ENCODE peak calls at places on chromosome 13, in eight cellular contexts. One of them, this sample, is unnamed.

GRCh38 chr13:110070046-110070445 is 236.9 kb downstream of the COL4A1 start:
- DNase-seq in kidney: no peak
- DNase-seq in CD8-positive, alpha-beta T cell: no peak
- DNase-seq in psoas muscle: no peak
- DNase-seq in AG10803: no peak
- DNase-seq in HFF-Myc: no peak
- DNase-seq in GM20000: no peak
- DNase-seq in foreskin fibroblast: no peak
- DNase-seq in this sample: no peak

GRCh38 chr13:109647046-109647445 is 139.3 kb downstream of the IRS2 start:
- DNase-seq in kidney: no peak
- DNase-seq in CD8-positive, alpha-beta T cell: no peak
- DNase-seq in psoas muscle: no peak
- DNase-seq in AG10803: peak
- DNase-seq in HFF-Myc: no peak
- DNase-seq in GM20000: no peak
- DNase-seq in foreskin fibroblast: no peak
- DNase-seq in this sample: no peak

GRCh38 chr13:114074671-114075315 is 57.6 kb downstream of the RASA3 start:
- DNase-seq in kidney: peak
- DNase-seq in CD8-positive, alpha-beta T cell: no peak
- DNase-seq in psoas muscle: peak
- DNase-seq in AG10803: no peak
- DNase-seq in HFF-Myc: no peak
- DNase-seq in GM20000: no peak
- DNase-seq in foreskin fibroblast: no peak
- DNase-seq in this sample: peak

GRCh38 chr13:45108716-45109706 is 11.3 kb upstream of the GTF2F2 start:
- DNase-seq in kidney: no peak
- DNase-seq in CD8-positive, alpha-beta T cell: no peak
- DNase-seq in psoas muscle: no peak
- DNase-seq in AG10803: peak
- DNase-seq in HFF-Myc: no peak
- DNase-seq in GM20000: peak
- DNase-seq in foreskin fibroblast: peak
- DNase-seq in this sample: peak

GRCh38 chr13:39047560-39047959 is 9.3 kb downstream of the NHLRC3 start:
- DNase-seq in kidney: no peak
- DNase-seq in CD8-positive, alpha-beta T cell: no peak
- DNase-seq in psoas muscle: no peak
- DNase-seq in AG10803: no peak
- DNase-seq in HFF-Myc: no peak
- DNase-seq in GM20000: no peak
- DNase-seq in foreskin fibroblast: no peak
- DNase-seq in this sample: no peak

GRCh38 chr13:75670496-75670895 is 34.4 kb downstream of the LMO7 start:
- DNase-seq in kidney: no peak
- DNase-seq in CD8-positive, alpha-beta T cell: no peak
- DNase-seq in psoas muscle: no peak
- DNase-seq in AG10803: no peak
- DNase-seq in HFF-Myc: no peak
- DNase-seq in GM20000: no peak
- DNase-seq in foreskin fibroblast: peak
- DNase-seq in this sample: no peak

GRCh38 chr13:113726961-113727411 is 32.0 kb upstream of the TMEM255B start:
- DNase-seq in kidney: peak
- DNase-seq in CD8-positive, alpha-beta T cell: no peak
- DNase-seq in psoas muscle: no peak
- DNase-seq in AG10803: peak
- DNase-seq in HFF-Myc: no peak
- DNase-seq in GM20000: no peak
- DNase-seq in foreskin fibroblast: peak
- DNase-seq in this sample: no peak

GRCh38 chr13:106570354-106570822 is 2.5 kb upstream of the ARGLU1 start:
- DNase-seq in kidney: peak
- DNase-seq in CD8-positive, alpha-beta T cell: peak
- DNase-seq in psoas muscle: peak
- DNase-seq in AG10803: peak
- DNase-seq in HFF-Myc: no peak
- DNase-seq in GM20000: peak
- DNase-seq in foreskin fibroblast: peak
- DNase-seq in this sample: peak

GRCh38 chr13:39552233-39552632 is 50.8 kb downstream of the LHFPL6 start:
- DNase-seq in kidney: no peak
- DNase-seq in CD8-positive, alpha-beta T cell: no peak
- DNase-seq in psoas muscle: no peak
- DNase-seq in AG10803: no peak
- DNase-seq in HFF-Myc: no peak
- DNase-seq in GM20000: no peak
- DNase-seq in foreskin fibroblast: no peak
- DNase-seq in this sample: no peak

GRCh38 chr13:97856001-97856675 is 97.3 kb upstream of the IPO5 start:
- DNase-seq in kidney: peak
- DNase-seq in CD8-positive, alpha-beta T cell: no peak
- DNase-seq in psoas muscle: peak
- DNase-seq in AG10803: peak
- DNase-seq in HFF-Myc: no peak
- DNase-seq in GM20000: no peak
- DNase-seq in foreskin fibroblast: peak
- DNase-seq in this sample: peak

GRCh38 chr13:65660696-65661095 is 1569.4 kb downstream of the PCDH9 start:
- DNase-seq in kidney: no peak
- DNase-seq in CD8-positive, alpha-beta T cell: no peak
- DNase-seq in psoas muscle: no peak
- DNase-seq in AG10803: no peak
- DNase-seq in HFF-Myc: no peak
- DNase-seq in GM20000: no peak
- DNase-seq in foreskin fibroblast: peak
- DNase-seq in this sample: no peak

GRCh38 chr13:101417501-101417900 is 1.2 kb upstream of the NALCN start:
- DNase-seq in kidney: no peak
- DNase-seq in CD8-positive, alpha-beta T cell: no peak
- DNase-seq in psoas muscle: no peak
- DNase-seq in AG10803: no peak
- DNase-seq in HFF-Myc: no peak
- DNase-seq in GM20000: no peak
- DNase-seq in foreskin fibroblast: no peak
- DNase-seq in this sample: no peak

GRCh38 chr13:45102136-45102802 is 18.0 kb upstream of the GTF2F2 start:
- DNase-seq in kidney: no peak
- DNase-seq in CD8-positive, alpha-beta T cell: no peak
- DNase-seq in psoas muscle: no peak
- DNase-seq in AG10803: no peak
- DNase-seq in HFF-Myc: no peak
- DNase-seq in GM20000: no peak
- DNase-seq in foreskin fibroblast: no peak
- DNase-seq in this sample: no peak

GRCh38 chr13:114241918-114242317 is 7.2 kb downstream of the CDC16 start:
- DNase-seq in kidney: no peak
- DNase-seq in CD8-positive, alpha-beta T cell: no peak
- DNase-seq in psoas muscle: no peak
- DNase-seq in AG10803: no peak
- DNase-seq in HFF-Myc: no peak
- DNase-seq in GM20000: no peak
- DNase-seq in foreskin fibroblast: no peak
- DNase-seq in this sample: no peak

GRCh38 chr13:64855506-64855905 is 2374.6 kb downstream of the PCDH9 start:
- DNase-seq in kidney: no peak
- DNase-seq in CD8-positive, alpha-beta T cell: no peak
- DNase-seq in psoas muscle: no peak
- DNase-seq in AG10803: peak
- DNase-seq in HFF-Myc: peak
- DNase-seq in GM20000: no peak
- DNase-seq in foreskin fibroblast: peak
- DNase-seq in this sample: no peak

GRCh38 chr13:50910483-50910805 is 853 bp downstream of the RNASEH2B start:
- DNase-seq in kidney: no peak
- DNase-seq in CD8-positive, alpha-beta T cell: no peak
- DNase-seq in psoas muscle: no peak
- DNase-seq in AG10803: peak
- DNase-seq in HFF-Myc: no peak
- DNase-seq in GM20000: no peak
- DNase-seq in foreskin fibroblast: peak
- DNase-seq in this sample: peak

GRCh38 chr13:60019119-60019993 is 144.4 kb downstream of the DIAPH3 start:
- DNase-seq in kidney: no peak
- DNase-seq in CD8-positive, alpha-beta T cell: no peak
- DNase-seq in psoas muscle: no peak
- DNase-seq in AG10803: peak
- DNase-seq in HFF-Myc: no peak
- DNase-seq in GM20000: peak
- DNase-seq in foreskin fibroblast: peak
- DNase-seq in this sample: no peak

GRCh38 chr13:31089649-31090048 is 72.1 kb downstream of the HSPH1 start:
- DNase-seq in kidney: no peak
- DNase-seq in CD8-positive, alpha-beta T cell: no peak
- DNase-seq in psoas muscle: no peak
- DNase-seq in AG10803: no peak
- DNase-seq in HFF-Myc: no peak
- DNase-seq in GM20000: no peak
- DNase-seq in foreskin fibroblast: no peak
- DNase-seq in this sample: no peak

GRCh38 chr13:33524086-33524485 is 238.5 kb upstream of the STARD13 start:
- DNase-seq in kidney: no peak
- DNase-seq in CD8-positive, alpha-beta T cell: no peak
- DNase-seq in psoas muscle: no peak
- DNase-seq in AG10803: peak
- DNase-seq in HFF-Myc: peak
- DNase-seq in GM20000: no peak
- DNase-seq in foreskin fibroblast: peak
- DNase-seq in this sample: no peak

GRCh38 chr13:91361755-91362271 is 14.3 kb downstream of the MIR17HG start:
- DNase-seq in kidney: no peak
- DNase-seq in CD8-positive, alpha-beta T cell: no peak
- DNase-seq in psoas muscle: no peak
- DNase-seq in AG10803: no peak
- DNase-seq in HFF-Myc: no peak
- DNase-seq in GM20000: no peak
- DNase-seq in foreskin fibroblast: no peak
- DNase-seq in this sample: no peak

GRCh38 chr13:24096659-24097058 is 63.9 kb upstream of the SPATA13 start:
- DNase-seq in kidney: no peak
- DNase-seq in CD8-positive, alpha-beta T cell: no peak
- DNase-seq in psoas muscle: no peak
- DNase-seq in AG10803: no peak
- DNase-seq in HFF-Myc: no peak
- DNase-seq in GM20000: no peak
- DNase-seq in foreskin fibroblast: no peak
- DNase-seq in this sample: no peak

GRCh38 chr13:35888327-35888940 is 242.7 kb downstream of the DCLK1 start:
- DNase-seq in kidney: no peak
- DNase-seq in CD8-positive, alpha-beta T cell: no peak
- DNase-seq in psoas muscle: no peak
- DNase-seq in AG10803: no peak
- DNase-seq in HFF-Myc: no peak
- DNase-seq in GM20000: no peak
- DNase-seq in foreskin fibroblast: no peak
- DNase-seq in this sample: no peak

DNA sequence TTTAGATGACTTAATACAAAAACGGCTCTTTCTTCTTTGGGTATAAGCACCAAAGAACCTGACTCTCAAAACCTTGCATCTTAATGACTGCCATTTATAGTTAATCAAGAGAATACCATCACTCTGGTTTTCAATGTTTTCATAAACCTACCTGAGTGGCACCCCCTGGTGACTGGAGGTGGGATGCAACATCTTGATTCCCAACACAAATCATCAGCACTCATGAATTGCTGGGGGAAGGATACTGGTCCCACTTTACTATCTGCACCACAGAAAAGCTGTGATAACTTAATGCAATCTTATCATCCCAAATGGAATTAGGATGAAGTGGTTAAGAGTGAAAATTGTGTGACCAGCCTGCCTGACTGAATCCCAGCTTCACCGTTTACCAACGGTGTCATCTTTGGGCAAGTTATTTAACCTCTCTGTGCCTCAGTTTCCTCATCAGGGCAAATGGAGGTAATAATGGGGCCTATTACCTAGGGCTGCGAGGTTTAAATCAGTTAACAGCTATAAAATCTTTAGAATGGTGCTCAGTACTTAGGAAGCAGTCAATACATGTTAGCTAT is 366.4 kb downstream of the KLF12 start:
- DNase-seq in kidney: no peak
- DNase-seq in CD8-positive, alpha-beta T cell: no peak
- DNase-seq in psoas muscle: no peak
- DNase-seq in AG10803: no peak
- DNase-seq in HFF-Myc: no peak
- DNase-seq in GM20000: peak
- DNase-seq in foreskin fibroblast: no peak
- DNase-seq in this sample: no peak
- TF ChIP-seq CTCF in kidney: peak
- TF ChIP-seq CTCF in CD8-positive, alpha-beta T cell: peak
- TF ChIP-seq CTCF in psoas muscle: peak
- TF ChIP-seq CTCF in AG10803: peak
- TF ChIP-seq CTCF in HFF-Myc: peak
- TF ChIP-seq CTCF in GM20000: peak
- TF ChIP-seq CTCF in foreskin fibroblast: peak
- TF ChIP-seq CTCF in this sample: peak

GRCh38 chr13:95474992-95475391 is 77.5 kb upstream of the CLDN10 start:
- DNase-seq in kidney: no peak
- DNase-seq in CD8-positive, alpha-beta T cell: no peak
- DNase-seq in psoas muscle: no peak
- DNase-seq in AG10803: no peak
- DNase-seq in HFF-Myc: no peak
- DNase-seq in GM20000: no peak
- DNase-seq in foreskin fibroblast: no peak
- DNase-seq in this sample: peak
- TF ChIP-seq CTCF in kidney: no peak
- TF ChIP-seq CTCF in CD8-positive, alpha-beta T cell: no peak
- TF ChIP-seq CTCF in psoas muscle: no peak
- TF ChIP-seq CTCF in AG10803: no peak
- TF ChIP-seq CTCF in HFF-Myc: no peak
- TF ChIP-seq CTCF in GM20000: no peak
- TF ChIP-seq CTCF in foreskin fibroblast: no peak
- TF ChIP-seq CTCF in this sample: no peak

DNA sequence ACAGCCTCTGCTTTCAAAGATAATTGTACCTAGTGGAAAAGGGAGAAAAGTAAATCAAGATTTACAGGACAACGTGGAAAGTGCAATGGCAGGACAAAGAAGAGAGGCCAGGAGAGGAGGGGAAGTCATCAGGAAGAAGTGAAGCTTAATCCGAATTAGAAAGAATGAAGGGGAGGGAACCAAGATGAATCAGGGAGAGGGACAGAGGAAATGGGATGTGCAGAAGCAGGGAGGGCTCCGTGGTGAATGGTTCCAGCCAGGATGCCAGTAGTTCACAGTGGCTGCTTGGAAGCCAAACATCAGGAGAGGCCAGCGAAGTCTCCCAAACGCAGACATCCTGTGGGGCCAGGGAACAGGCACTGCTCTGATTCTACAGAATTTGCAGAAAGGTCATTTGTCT is 144.4 kb downstream of the LIG4 start:
- DNase-seq in kidney: no peak
- DNase-seq in CD8-positive, alpha-beta T cell: no peak
- DNase-seq in psoas muscle: no peak
- DNase-seq in AG10803: no peak
- DNase-seq in HFF-Myc: no peak
- DNase-seq in GM20000: no peak
- DNase-seq in foreskin fibroblast: no peak
- DNase-seq in this sample: no peak
- TF ChIP-seq CTCF in kidney: no peak
- TF ChIP-seq CTCF in CD8-positive, alpha-beta T cell: no peak
- TF ChIP-seq CTCF in psoas muscle: no peak
- TF ChIP-seq CTCF in AG10803: no peak
- TF ChIP-seq CTCF in HFF-Myc: no peak
- TF ChIP-seq CTCF in GM20000: no peak
- TF ChIP-seq CTCF in foreskin fibroblast: no peak
- TF ChIP-seq CTCF in this sample: no peak

GRCh38 chr13:37669845-37670244 is 71.3 kb upstream of the POSTN start:
- DNase-seq in kidney: no peak
- DNase-seq in CD8-positive, alpha-beta T cell: no peak
- DNase-seq in psoas muscle: no peak
- DNase-seq in AG10803: no peak
- DNase-seq in HFF-Myc: no peak
- DNase-seq in GM20000: no peak
- DNase-seq in foreskin fibroblast: no peak
- DNase-seq in this sample: no peak
- TF ChIP-seq CTCF in kidney: no peak
- TF ChIP-seq CTCF in CD8-positive, alpha-beta T cell: no peak
- TF ChIP-seq CTCF in psoas muscle: no peak
- TF ChIP-seq CTCF in AG10803: no peak
- TF ChIP-seq CTCF in HFF-Myc: no peak
- TF ChIP-seq CTCF in GM20000: no peak
- TF ChIP-seq CTCF in foreskin fibroblast: no peak
- TF ChIP-seq CTCF in this sample: no peak